ENCODE peak calls at places on chromosomes 4 and X, in seven cellular contexts. C is tibial artery; T is activated T-cell treated with anti-CD3 and anti-CD28 coated beads, Interleukin-2, amount 50 U/mL, for 1 hour; B is cardiac muscle cell; Y is GM13976; D is AG08395; E is fibroblast of mammary gland. S is an unnamed sample.

GRCh38 chrX:135516376-135516775 is 4.1 kb upstream of the INTS6L start:
- DNase-seq in C (no peak), T (no peak), B (no peak), Y (no peak), D (no peak), E (no peak), S (no peak)

GRCh38 chrX:57677132-57677858 is 2.8 kb downstream of the NLRP2B start:
- DNase-seq in C (no peak), T (no peak), B (no peak), Y (no peak), D (no peak), E (no peak), S (no peak)

GRCh38 chr4:74660866-74661265 is 133.5 kb downstream of the BTC start:
- DNase-seq in C (no peak), T (no peak), B (no peak), Y (no peak), D (no peak), E (no peak), S (no peak)

GRCh38 chrX:20362268-20363002 is 95.7 kb upstream of the RPS6KA3 start:
- DNase-seq in C (no peak), T (no peak), B (peak), Y (no peak), D (peak), E (peak), S (no peak)

GRCh38 chrX:48958635-48959094 is 1.3 kb upstream of the OTUD5 start:
- DNase-seq in C (peak), T (peak), B (peak), Y (no peak), D (peak), E (peak), S (no peak)

GRCh38 chr4:66972087-66972486 is 573.2 kb downstream of the CENPC start:
- DNase-seq in C (no peak), T (no peak), B (no peak), Y (no peak), D (no peak), E (no peak), S (no peak)

GRCh38 chr4:86972997-86973396 is 38.2 kb downstream of the AFF1 start:
- DNase-seq in C (no peak), T (no peak), B (peak), Y (no peak), D (no peak), E (no peak), S (no peak)

GRCh38 chr4:143667461-143667860 is 33.0 kb downstream of the FREM3 start:
- DNase-seq in C (peak), T (no peak), B (peak), Y (no peak), D (peak), E (peak), S (no peak)

GRCh38 chr4:971670-972500 is 1.5 kb downstream of the DGKQ start:
- DNase-seq in C (no peak), T (no peak), B (no peak), Y (no peak), D (no peak), E (no peak), S (no peak)

GRCh38 chr4:5292091-5292490 is 240.8 kb downstream of the STK32B start:
- DNase-seq in C (no peak), T (no peak), B (no peak), Y (no peak), D (no peak), E (no peak), S (no peak)

GRCh38 chr4:52588097-52588496 is 71.0 kb downstream of the USP46 start:
- DNase-seq in C (no peak), T (no peak), B (peak), Y (peak), D (peak), E (peak), S (peak)

GRCh38 chr4:95556460-95556859 is 7.7 kb upstream of the UNC5C start:
- DNase-seq in C (no peak), T (no peak), B (peak), Y (no peak), D (no peak), E (no peak), S (no peak)

GRCh38 chrX:129359269-129359668 is 164.0 kb downstream of the SMARCA1 start:
- DNase-seq in C (no peak), T (no peak), B (peak), Y (no peak), D (no peak), E (peak), S (no peak)

GRCh38 chr4:141411936-141412335 is 191.2 kb downstream of the ZNF330 start:
- DNase-seq in C (no peak), T (no peak), B (no peak), Y (no peak), D (no peak), E (no peak), S (no peak)